ENCODE peak calls at places on chromosomes 11 and 22, in ten cellular contexts. R is CD4-positive, alpha-beta T cell; A is psoas muscle; P is body of pancreas; S is prostate gland; H is glutamatergic neuron; E is omental fat pad; U is transverse colon; M is GM10248; Z is left ventricle myocardium inferior. C is an unnamed sample.

GRCh38 chr11:61602775-61603569 is 22.1 kb upstream of the SYT7 start:
- DNase-seq in U (peak), A (peak), Z (peak), M (no peak), R (no peak), E (peak), H (peak), S (no peak), P (peak), C (no peak)

GRCh38 chr11:101127699-101128570 is 1.7 kb downstream of the PGR start:
- DNase-seq in Z (peak), R (no peak), H (peak), A (peak), U (peak), S (no peak), P (peak), E (no peak), M (peak), C (no peak)

GRCh38 chr22:19810381-19811141 is 44.1 kb downstream of the GNB1L start:
- DNase-seq in A (no peak), S (no peak), H (no peak), U (no peak), E (no peak), P (no peak), Z (no peak), R (peak), M (no peak), C (no peak)

GRCh38 chr11:117875397-117876048 is 935 bp downstream of the FXYD6 start:
- DNase-seq in E (no peak), S (no peak), A (no peak), M (no peak), R (peak), H (no peak), P (no peak), U (no peak), Z (peak), C (no peak)

GRCh38 chr22:44026630-44027511 is 2.8 kb downstream of the PARVB start:
- DNase-seq in Z (peak), U (peak), P (peak), H (no peak), E (peak), R (peak), A (peak), S (peak), M (peak), C (no peak)

GRCh38 chr11:86288776-86289507 is 13.1 kb upstream of the HIKESHI start:
- DNase-seq in R (no peak), Z (no peak), S (no peak), U (no peak), P (no peak), A (no peak), M (no peak), H (no peak), E (no peak), C (no peak)

GRCh38 chr11:113538801-113539200 is 63.6 kb upstream of the DRD2 start:
- DNase-seq in A (no peak), H (no peak), Z (no peak), S (no peak), P (no peak), R (no peak), E (no peak), M (no peak), U (no peak), C (no peak)

GRCh38 chr11:24734742-24735141 is 237.9 kb downstream of the LUZP2 start:
- DNase-seq in Z (no peak), E (no peak), A (no peak), M (no peak), H (no peak), S (no peak), R (no peak), U (no peak), P (no peak), C (no peak)

GRCh38 chr11:73729594-73730206 is 31.2 kb downstream of the RAB6A start:
- DNase-seq in Z (no peak), S (no peak), A (no peak), U (no peak), E (no peak), H (peak), P (peak), R (no peak), M (no peak), C (no peak)

GRCh38 chr11:131925829-131926228 is 555.4 kb downstream of the NTM start:
- DNase-seq in H (no peak), A (no peak), P (no peak), R (no peak), E (no peak), U (no peak), S (no peak), M (no peak), Z (no peak), C (no peak)

GRCh38 chr11:84922836-84923235 is 704.3 kb downstream of the DLG2 start:
- DNase-seq in M (no peak), E (no peak), A (no peak), H (no peak), R (no peak), S (no peak), P (no peak), U (peak), Z (no peak), C (no peak)

GRCh38 chr11:15942936-15943335 is 413.4 kb downstream of the SOX6 start:
- DNase-seq in E (no peak), S (no peak), P (no peak), U (no peak), M (no peak), Z (no peak), R (no peak), H (no peak), A (no peak), C (no peak)

GRCh38 chr11:35427158-35427557 is 7.8 kb upstream of the SLC1A2 start:
- DNase-seq in M (no peak), P (no peak), E (no peak), R (no peak), A (no peak), S (peak), Z (peak), H (no peak), U (no peak), C (no peak)

GRCh38 chr11:17414317-17414737 is 25.9 kb upstream of the KCNJ11 start:
- DNase-seq in M (no peak), E (no peak), H (no peak), U (peak), P (peak), R (no peak), Z (no peak), S (no peak), A (peak), C (no peak)

GRCh38 chr11:17410606-17411379 is 22.3 kb upstream of the KCNJ11 start:
- DNase-seq in P (peak), Z (no peak), U (peak), E (no peak), H (no peak), S (peak), A (no peak), M (no peak), R (no peak), C (no peak)

GRCh38 chr11:17413414-17414316 is 25.2 kb upstream of the KCNJ11 start:
- DNase-seq in H (no peak), Z (no peak), P (peak), R (no peak), M (no peak), A (peak), E (no peak), S (peak), U (peak), C (no peak)

GRCh38 chr11:17411418-17411817 is 23.0 kb upstream of the KCNJ11 start:
- DNase-seq in S (no peak), R (no peak), Z (no peak), P (no peak), U (no peak), H (no peak), E (no peak), A (no peak), M (no peak), C (no peak)

DNA sequence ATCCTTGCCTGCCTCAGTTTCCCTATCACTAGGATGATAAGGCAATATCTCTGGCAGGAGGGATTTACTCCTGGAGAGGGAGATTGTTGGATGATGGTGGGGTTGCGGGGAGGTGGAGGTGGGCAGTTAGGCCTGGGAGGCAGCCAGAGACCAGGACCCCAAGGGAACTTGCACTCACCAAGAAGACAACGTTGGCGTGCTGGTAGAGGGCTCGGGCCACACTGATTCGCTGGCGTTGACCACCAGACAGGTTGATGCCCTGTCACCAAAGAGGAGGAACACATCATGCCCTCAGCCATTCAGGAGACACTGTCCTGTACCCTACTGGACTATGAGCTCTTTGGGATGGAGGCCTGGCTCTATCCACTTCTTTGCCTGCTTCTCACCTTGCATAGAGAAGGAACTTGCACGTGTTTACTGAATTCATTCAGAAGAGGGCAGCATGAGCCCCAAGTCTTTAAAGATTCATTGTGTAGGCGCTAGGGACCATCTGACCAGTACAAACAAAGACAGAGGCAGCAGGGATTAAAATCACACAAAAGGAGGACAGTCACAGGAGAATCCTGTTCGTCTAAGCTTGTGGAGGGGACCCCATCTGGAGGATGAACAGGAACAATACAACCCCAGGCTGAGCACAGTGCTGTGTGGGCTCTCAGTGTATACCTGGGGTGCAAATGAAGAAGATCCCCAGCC is 24.2 kb upstream of the KCNJ11 start:
- DNase-seq in P (no peak), H (no peak), R (no peak), M (no peak), U (no peak), A (no peak), E (no peak), Z (no peak), S (no peak), C (no peak)
- TF ChIP-seq CTCF in P (no peak), H (no peak), R (no peak), M (no peak), U (no peak), A (no peak), E (no peak), Z (no peak), S (no peak), C (no peak)

GRCh38 chr11:135033545-135033944 is 621.5 kb upstream of the B3GAT1 start:
- DNase-seq in R (no peak), U (no peak), Z (no peak), A (no peak), E (no peak), M (no peak), H (peak), S (no peak), P (no peak), C (no peak)
- TF ChIP-seq CTCF in R (no peak), U (no peak), Z (peak), A (no peak), E (no peak), M (no peak), H (no peak), S (no peak), P (no peak), C (no peak)

GRCh38 chr11:76513654-76514034 is 68.8 kb downstream of the EMSY start:
- DNase-seq in H (no peak), U (no peak), E (no peak), A (no peak), R (no peak), P (no peak), Z (no peak), M (no peak), S (no peak), C (no peak)
- TF ChIP-seq CTCF in H (no peak), U (no peak), E (no peak), A (no peak), R (no peak), P (no peak), Z (no peak), M (no peak), S (no peak), C (no peak)

DNA sequence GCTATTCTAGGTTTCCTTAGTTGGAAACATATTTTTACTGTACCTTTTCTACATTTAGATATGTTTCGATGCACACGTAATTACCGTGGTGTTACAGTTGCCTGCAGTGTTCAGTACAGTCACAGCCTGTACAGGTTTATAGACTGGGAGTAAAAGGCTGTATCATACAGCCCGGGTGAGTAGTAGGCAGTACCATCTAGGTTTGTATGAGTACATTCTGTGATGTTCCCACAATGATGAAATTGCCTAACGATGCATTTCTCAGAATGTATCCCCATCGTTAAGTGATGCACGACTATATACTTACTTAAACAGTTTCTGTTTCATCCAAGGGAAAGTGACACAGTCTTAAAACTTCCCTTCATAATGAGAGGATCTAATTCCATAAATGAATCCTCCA is 13.1 kb upstream of the THY1 start:
- DNase-seq in P (no peak), A (no peak), M (no peak), Z (no peak), U (no peak), H (no peak), R (no peak), E (no peak), S (no peak), C (no peak)
- TF ChIP-seq CTCF in P (no peak), A (no peak), M (no peak), Z (no peak), U (no peak), H (no peak), R (no peak), E (no peak), S (no peak), C (no peak)

DNA sequence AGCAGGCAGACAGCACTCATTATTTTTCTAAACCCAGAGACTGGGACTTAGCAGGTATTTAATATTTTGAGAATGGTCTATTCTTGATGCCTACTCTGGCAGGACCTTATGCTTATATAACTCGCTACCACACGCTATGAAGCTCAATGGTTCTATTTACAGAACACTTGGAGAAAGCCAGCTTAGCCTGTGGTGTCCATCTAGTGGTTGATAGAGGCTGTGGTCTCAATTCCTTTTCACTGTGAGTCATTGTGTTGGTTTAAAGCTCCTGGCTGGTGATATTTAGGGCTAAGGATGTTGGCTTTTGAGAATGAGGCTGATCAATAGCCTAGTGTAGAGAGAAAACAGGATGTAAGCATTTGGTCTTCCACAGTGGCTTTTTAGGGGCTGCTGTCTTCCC is 206.4 kb downstream of the DBX1 start:
- DNase-seq in H (no peak), P (peak), R (no peak), M (no peak), A (no peak), S (no peak), E (no peak), U (no peak), Z (no peak), C (no peak)
- TF ChIP-seq CTCF in H (peak), P (peak), R (no peak), M (no peak), A (peak), S (no peak), E (no peak), U (peak), Z (peak), C (no peak)

GRCh38 chr11:31102875-31103274 is 266.7 kb downstream of the DCDC1 start:
- DNase-seq in P (peak), Z (no peak), E (no peak), U (no peak), H (no peak), A (no peak), M (no peak), S (no peak), R (no peak), C (no peak)

GRCh38 chr11:31109446-31109845 is 260.1 kb downstream of the DCDC1 start:
- DNase-seq in E (no peak), M (no peak), S (no peak), R (no peak), P (no peak), A (no peak), H (no peak), Z (no peak), U (no peak), C (no peak)

GRCh38 chr11:31106326-31106725 is 263.2 kb downstream of the DCDC1 start:
- DNase-seq in E (no peak), A (no peak), R (no peak), Z (no peak), U (no peak), S (no peak), M (no peak), P (no peak), H (peak), C (no peak)

GRCh38 chr11:31110825-31111224 is 258.7 kb downstream of the DCDC1 start:
- DNase-seq in R (no peak), M (no peak), S (no peak), U (no peak), E (no peak), Z (no peak), H (peak), P (no peak), A (no peak), C (no peak)

GRCh38 chr11:31106963-31107576 is 262.5 kb downstream of the DCDC1 start:
- DNase-seq in U (peak), H (peak), P (peak), S (peak), E (peak), Z (peak), A (peak), R (peak), M (peak), C (peak)
- TF ChIP-seq CTCF in U (peak), H (peak), P (peak), S (peak), E (no peak), Z (peak), A (peak), R (no peak), M (peak), C (peak)

DNA sequence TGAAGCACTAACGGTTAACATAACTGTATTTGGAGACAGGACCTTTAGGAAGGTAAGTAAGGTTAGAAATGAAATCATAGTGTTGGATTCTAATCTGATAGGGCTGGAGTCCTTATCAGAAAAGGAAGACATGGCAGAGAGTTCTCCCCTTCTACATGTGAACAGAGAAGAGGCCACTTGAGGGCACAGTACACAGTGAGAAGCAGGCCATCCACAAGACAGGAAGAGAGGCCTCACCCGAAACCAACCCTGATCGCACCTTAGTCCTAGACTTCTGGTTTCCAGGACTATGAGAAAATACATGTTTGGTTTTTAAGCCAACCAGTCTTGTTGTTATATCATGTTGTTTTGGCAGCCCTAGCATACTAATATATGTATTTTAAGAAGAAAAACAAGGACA is 170.0 kb downstream of the LRRC4C start:
- DNase-seq in U (peak), S (no peak), P (no peak), A (no peak), M (no peak), R (no peak), E (no peak), H (no peak), Z (no peak), C (no peak)
- TF ChIP-seq CTCF in U (no peak), S (no peak), P (no peak), A (no peak), M (no peak), R (no peak), E (no peak), H (no peak), Z (no peak), C (no peak)

C was measured in mesothelial cell of epicardium.